ENCODE peak calls at places on chromosomes 5 and 9, in nine cellular contexts. T, S, W, D, V, I, J, R and X are unnamed samples.
A peak's percentile ranks its signal among the peaks of the same experiment; 100 is the strongest.

GRCh38 chr9:33170464-33171156 is 3.5 kb upstream of the B4GALT1 start:
- DNase-seq in D (peak; percentile 53), R (peak; percentile 77), J (no peak), V (no peak), T (peak; percentile 44), S (peak; percentile 51), I (no peak), W (peak; percentile 53), X (peak; percentile 40)

GRCh38 chr5:15645376-15645775 is 145.4 kb downstream of the FBXL7 start:
- DNase-seq in D (peak; percentile 12), J (no peak), S (no peak), T (no peak), V (peak; percentile 50), R (no peak), I (peak; percentile 15), W (peak; percentile 29), X (peak; percentile 45)

GRCh38 chr5:51468196-51468595 is 84.9 kb downstream of the ISL1 start:
- DNase-seq in V (no peak), R (no peak), D (no peak), I (no peak), J (no peak), W (peak; percentile 21), T (peak; percentile 14), S (no peak), X (peak; percentile 22)

GRCh38 chr5:173817561-173817960 is 70.6 kb upstream of the CPEB4 start:
- DNase-seq in T (no peak), I (no peak), V (no peak), D (no peak), J (no peak), S (no peak), W (no peak), R (no peak), X (no peak)

GRCh38 chr9:124312290-124313265 is 54.8 kb downstream of the NEK6 start:
- DNase-seq in R (no peak), W (no peak), J (no peak), S (no peak), V (no peak), T (peak; percentile 45), D (no peak), I (no peak), X (no peak)

GRCh38 chr5:83720805-83721431 is at the start of gene HAPLN1:
- DNase-seq in S (no peak), W (no peak), T (peak; percentile 54), R (no peak), V (peak; percentile 36), I (peak; percentile 53), D (no peak), J (no peak), X (no peak)

GRCh38 chr9:133970581-133970900 is 21.6 kb downstream of the VAV2 start:
- DNase-seq in T (no peak), W (no peak), R (no peak), J (no peak), S (no peak), D (no peak), I (no peak), V (no peak), X (no peak)

GRCh38 chr5:10291736-10292135 is 16.0 kb downstream of the CMBL start:
- DNase-seq in W (peak; percentile 37), J (no peak), D (no peak), R (no peak), V (no peak), T (no peak), I (no peak), S (no peak), X (no peak)

GRCh38 chr9:87718231-87718630 is 7.7 kb upstream of the CTSL start:
- DNase-seq in I (no peak), S (no peak), T (no peak), W (no peak), V (no peak), D (no peak), R (no peak), J (no peak), X (no peak)

GRCh38 chr5:169805527-169805934 is 168.5 kb downstream of the DOCK2 start:
- DNase-seq in T (peak; percentile 30), D (no peak), I (no peak), W (no peak), S (peak; percentile 95), V (peak; percentile 79), J (no peak), R (no peak), X (peak; percentile 41)

GRCh38 chr5:59218424-59219045 is 635.7 kb downstream of the RAB3C start:
- DNase-seq in T (no peak), J (no peak), R (no peak), D (no peak), V (no peak), S (no peak), W (peak; percentile 21), I (peak; percentile 35), X (peak; percentile 35)

GRCh38 chr5:42583322-42583721 is 160.1 kb downstream of the GHR start:
- DNase-seq in R (no peak), S (peak; percentile 64), V (peak; percentile 29), D (peak; percentile 59), W (peak; percentile 82), J (no peak), T (peak; percentile 83), I (peak; percentile 48), X (peak; percentile 70)

GRCh38 chr5:135724475-135725065 is 109.9 kb upstream of the SLC25A48 start:
- DNase-seq in D (no peak), S (no peak), I (no peak), J (no peak), W (no peak), V (no peak), R (no peak), T (no peak), X (no peak)

GRCh38 chr9:12817702-12818101 is 42.9 kb downstream of the LURAP1L start:
- DNase-seq in S (no peak), W (peak; percentile 98), J (no peak), T (no peak), R (peak; percentile 76), I (peak; percentile 63), V (peak; percentile 75), D (peak; percentile 86), X (peak; percentile 63)

GRCh38 chr9:12818431-12819000 is 43.7 kb downstream of the LURAP1L start:
- DNase-seq in D (peak; percentile 40), R (no peak), I (peak; percentile 42), V (peak; percentile 78), W (no peak), S (no peak), T (no peak), J (no peak), X (peak; percentile 70)

GRCh38 chr9:12822111-12822510 is 47.3 kb downstream of the LURAP1L start:
- DNase-seq in T (no peak), D (no peak), S (no peak), R (no peak), V (peak; percentile 71), W (no peak), J (no peak), I (no peak), X (no peak)

GRCh38 chr9:12816656-12817101 is 41.9 kb downstream of the LURAP1L start:
- DNase-seq in R (no peak), T (no peak), J (no peak), W (no peak), D (no peak), I (no peak), S (no peak), V (no peak), X (no peak)

DNA sequence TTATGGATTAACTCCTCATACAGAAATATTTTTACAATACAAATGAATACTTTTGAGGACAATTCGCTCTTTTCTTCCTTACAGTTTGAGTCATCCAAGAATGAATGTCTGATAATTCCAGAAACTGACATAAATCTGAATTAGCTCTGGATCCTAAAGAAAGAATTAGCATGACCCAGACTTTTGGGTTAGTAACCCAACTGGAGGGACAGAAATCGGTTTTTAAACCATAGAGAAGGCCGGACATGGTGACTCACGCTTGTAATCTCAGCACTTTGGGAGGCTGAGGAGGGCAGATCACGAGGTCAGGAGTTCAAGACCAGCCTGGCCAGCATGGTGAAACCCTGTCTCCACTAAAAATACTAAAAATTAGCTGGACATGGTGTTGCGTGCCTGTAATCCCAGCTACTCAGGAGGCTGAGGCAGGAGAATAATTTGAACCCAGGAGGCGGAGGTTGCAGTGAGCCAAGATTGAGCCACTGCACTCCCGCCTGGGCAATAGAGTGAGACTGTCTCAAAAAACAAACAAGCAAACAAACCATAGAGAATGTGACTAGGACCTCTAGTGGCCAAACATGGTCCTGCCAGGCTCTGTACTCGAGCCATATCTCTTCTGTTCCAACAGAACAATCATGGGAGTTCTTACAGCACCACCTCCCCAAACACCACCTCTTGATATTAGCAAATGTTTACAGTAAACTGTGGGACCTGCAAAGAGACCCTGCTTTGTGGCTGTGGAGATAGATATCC is 44.8 kb downstream of the LURAP1L start:
- DNase-seq in R (no peak), I (no peak), W (peak; percentile 51), D (peak; percentile 20), J (no peak), S (peak; percentile 45), V (peak; percentile 46), T (peak; percentile 4), X (peak; percentile 31)
- TF ChIP-seq CTCF in R (peak; percentile 39), I (peak; percentile 40), W (peak; percentile 64), D (peak; percentile 49), J (no peak), S (peak; percentile 54), V (peak; percentile 44), T (peak; percentile 53), X (peak; percentile 50)

GRCh38 chr5:149126898-149127297 is 14.4 kb upstream of the ABLIM3 start:
- DNase-seq in V (no peak), S (no peak), W (no peak), T (no peak), R (no peak), D (no peak), I (no peak), J (no peak), X (no peak)
- H3K4me3 ChIP-seq in V (no peak overlapping the region), S (no peak overlapping the region), W (no peak overlapping the region), T (no peak overlapping the region), R (no peak overlapping the region), D (no peak overlapping the region), I (no peak overlapping the region), J (no peak overlapping the region), X (no peak overlapping the region)

DNA sequence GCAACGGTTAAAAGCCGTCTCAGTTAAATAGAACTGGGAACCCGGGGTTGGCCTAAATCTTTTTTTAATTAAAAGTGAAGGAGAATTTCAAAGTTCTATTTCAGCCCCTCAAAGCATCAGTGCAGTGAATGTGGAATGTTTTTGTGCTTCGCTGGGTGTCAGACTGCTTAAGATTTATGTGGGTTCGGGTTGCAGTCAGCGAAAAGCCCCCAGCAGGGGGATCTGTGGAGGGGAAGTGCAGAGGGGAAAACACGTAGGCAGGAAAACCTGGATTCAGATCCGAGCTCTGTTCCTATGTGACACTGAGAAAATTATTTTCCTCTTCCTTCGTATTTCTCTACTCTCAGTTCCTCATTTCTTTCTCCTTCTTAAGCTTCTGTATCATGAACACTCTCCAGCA is 19.7 kb downstream of the BRINP1 start:
- DNase-seq in D (no peak), V (no peak), I (no peak), J (no peak), R (no peak), T (peak; percentile 75), S (no peak), W (no peak), X (no peak)
- TF ChIP-seq CTCF in D (no peak), V (no peak), I (no peak), J (no peak), R (no peak), T (peak; percentile 50), S (no peak), W (no peak), X (no peak)

DNA sequence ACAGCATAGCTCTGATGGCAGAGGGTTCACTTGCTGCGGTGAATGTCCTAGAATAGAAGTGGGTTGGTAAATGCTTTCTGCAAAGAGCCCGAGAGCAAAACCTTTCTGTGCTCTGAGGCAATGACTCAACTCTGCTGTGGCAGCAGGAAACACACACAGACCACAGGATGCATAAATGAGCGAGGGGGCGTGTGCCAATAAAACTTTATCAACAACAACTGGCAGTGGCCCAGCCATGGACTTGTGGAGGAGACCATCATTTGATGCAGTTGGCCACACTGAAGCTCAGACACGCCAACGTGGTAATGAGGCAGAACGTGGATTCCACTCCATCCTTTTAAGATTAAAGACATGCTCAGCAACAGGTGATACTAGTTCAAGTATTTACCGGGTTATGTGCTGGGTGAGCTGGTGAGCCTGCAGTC is 6.8 kb downstream of the MRPL36 start:
- DNase-seq in I (peak; percentile 93), V (peak; percentile 97), S (peak; percentile 98), R (no peak), J (peak; percentile 76), T (no peak), W (peak; percentile 53), D (peak; percentile 91), X (peak; percentile 85)
- H3K4me3 ChIP-seq in I (no peak overlapping the region), V (no peak overlapping the region), S (peak overlapping the region; percentile 58), R (no peak overlapping the region), J (no peak overlapping the region), T (no peak overlapping the region), W (no peak overlapping the region), D (no peak overlapping the region), X (no peak overlapping the region)